ENCODE peak calls at places on chromosomes 12 and 14, in seven cellular contexts. J is mucosa of descending colon, I is breast epithelium, G is dorsolateral prefrontal cortex, Y is cardiac muscle cell, K is GM23338, O is progenitor cell of endocrine pancreas. X is an unnamed sample.

GRCh38 chr14:35849122-35849521 is 23.0 kb downstream of the BRMS1L start:
- DNase-seq in J (no peak), I (no peak), G (no peak), Y (no peak), K (no peak), O (no peak), X (no peak)

GRCh38 chr12:1779783-1780182 is 40.6 kb upstream of the LRTM2 start:
- DNase-seq in J (no peak), I (no peak), G (no peak), Y (no peak), K (no peak), O (no peak), X (no peak)

GRCh38 chr14:64550539-64551333 is 975 bp downstream of the PPP1R36 start:
- DNase-seq in J (no peak), I (no peak), G (no peak), Y (no peak), K (no peak), O (no peak), X (no peak)

GRCh38 chr12:109879332-109880048 is 851 bp downstream of the GLTP start:
- DNase-seq in J (no peak), I (no peak), G (no peak), Y (peak), K (peak), O (no peak), X (no peak)

GRCh38 chr14:76985540-76986260 is 42.8 kb downstream of the IRF2BPL start:
- DNase-seq in J (no peak), I (no peak), G (no peak), Y (no peak), K (no peak), O (no peak), X (no peak)

GRCh38 chr12:93333054-93333453 is 44.7 kb upstream of the NUDT4 start:
- DNase-seq in J (no peak), I (no peak), G (no peak), Y (no peak), K (no peak), O (no peak), X (no peak)

GRCh38 chr12:108806921-108807320 is 50.5 kb downstream of the SSH1 start:
- DNase-seq in J (no peak), I (no peak), G (peak), Y (no peak), K (no peak), O (no peak), X (no peak)

GRCh38 chr12:108888031-108888430 is 8.1 kb downstream of the DAO start:
- DNase-seq in J (no peak), I (no peak), G (no peak), Y (no peak), K (no peak), O (no peak), X (no peak)

GRCh38 chr12:116200812-116201211 is 76.7 kb downstream of the MED13L start:
- DNase-seq in J (no peak), I (no peak), G (no peak), Y (no peak), K (no peak), O (no peak), X (no peak)

GRCh38 chr12:96578526-96579125 is 89.2 kb downstream of the CFAP54 start:
- DNase-seq in J (no peak), I (no peak), G (no peak), Y (peak), K (peak), O (no peak), X (no peak)

GRCh38 chr12:121718653-121719239 is 6.2 kb downstream of the TMEM120B start:
- DNase-seq in J (no peak), I (no peak), G (no peak), Y (no peak), K (no peak), O (no peak), X (no peak)

GRCh38 chr12:39752482-39753147 is 133.0 kb upstream of the ABCD2 start:
- DNase-seq in J (no peak), I (no peak), G (no peak), Y (no peak), K (peak), O (no peak), X (no peak)

GRCh38 chr12:82666830-82667229 is 19.9 kb upstream of the TMTC2 start:
- DNase-seq in J (no peak), I (no peak), G (no peak), Y (no peak), K (no peak), O (no peak), X (no peak)

GRCh38 chr14:95424533-95424932 is 91.9 kb downstream of the SYNE3 start:
- DNase-seq in J (no peak), I (no peak), G (no peak), Y (no peak), K (no peak), O (no peak), X (no peak)

GRCh38 chr12:89162704-89163261 is 189.5 kb downstream of the DUSP6 start:
- DNase-seq in J (no peak), I (no peak), G (no peak), Y (no peak), K (no peak), O (no peak), X (no peak)

GRCh38 chr14:92991536-92991935 is 68.6 kb downstream of the CHGA start:
- DNase-seq in J (peak), I (no peak), G (peak), Y (no peak), K (no peak), O (no peak), X (no peak)

GRCh38 chr12:62787023-62787422 is 147.9 kb downstream of the PPM1H start:
- DNase-seq in J (no peak), I (no peak), G (no peak), Y (no peak), K (no peak), O (no peak), X (no peak)

GRCh38 chr12:49288412-49288853 is 6.5 kb upstream of the PRPH start:
- DNase-seq in J (no peak), I (no peak), G (no peak), Y (peak), K (peak), O (peak), X (peak)

GRCh38 chr12:116517431-116518045 is 41.6 kb upstream of the MAP1LC3B2 start:
- DNase-seq in J (no peak), I (no peak), G (no peak), Y (no peak), K (no peak), O (no peak), X (no peak)

GRCh38 chr12:32583535-32583934 is 95.6 kb upstream of the DNM1L start:
- DNase-seq in J (no peak), I (no peak), G (no peak), Y (no peak), K (no peak), O (no peak), X (no peak)

GRCh38 chr12:3680919-3681594 is 71.9 kb downstream of the CRACR2A start:
- DNase-seq in J (peak), I (peak), G (no peak), Y (peak), K (no peak), O (no peak), X (no peak)

GRCh38 chr14:93543766-93544165 is 113.0 kb downstream of the UNC79 start:
- DNase-seq in J (no peak), I (no peak), G (no peak), Y (peak), K (peak), O (no peak), X (no peak)

GRCh38 chr14:86462193-86462592 is 932.2 kb downstream of the FLRT2 start:
- DNase-seq in J (no peak), I (no peak), G (no peak), Y (peak), K (peak), O (no peak), X (no peak)

GRCh38 chr12:116502989-116503496 is 56.1 kb upstream of the MAP1LC3B2 start:
- DNase-seq in J (no peak), I (no peak), G (no peak), Y (peak), K (no peak), O (no peak), X (no peak)

GRCh38 chr14:102225386-102225785 is 79.6 kb downstream of the MOK start:
- DNase-seq in J (no peak), I (no peak), G (no peak), Y (no peak), K (no peak), O (no peak), X (no peak)

GRCh38 chr12:4144676-4145075 is 128.9 kb upstream of the CCND2 start:
- DNase-seq in J (no peak), I (no peak), G (no peak), Y (no peak), K (no peak), O (no peak), X (no peak)

DNA sequence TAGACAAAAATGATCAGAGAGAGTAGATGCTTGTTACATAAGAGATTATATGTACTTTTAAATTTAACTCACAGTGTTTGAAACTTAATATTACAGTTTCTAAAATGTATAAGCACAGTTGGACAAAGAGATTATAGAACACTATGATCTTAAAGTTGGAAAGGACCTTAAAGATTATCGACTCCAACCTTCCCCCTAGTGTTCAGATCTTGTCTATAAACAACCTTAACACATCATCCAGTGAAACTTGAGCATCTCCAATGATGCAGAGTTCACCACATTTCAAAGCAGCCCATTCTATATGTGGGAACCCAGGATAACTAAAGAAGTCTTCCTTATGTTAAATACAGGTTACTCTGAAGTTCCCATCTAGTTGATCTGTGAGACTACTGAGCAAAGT is 480.8 kb downstream of the RMST start:
- DNase-seq in J (no peak), I (no peak), G (no peak), Y (no peak), K (peak), O (no peak), X (no peak)
- TF ChIP-seq CTCF in J (no peak), I (no peak), G (no peak), Y (no peak), K (peak), O (peak), X (no peak)

GRCh38 chr12:53118771-53119300 is 15.6 kb downstream of the SOAT2 start:
- DNase-seq in J (no peak), I (no peak), G (no peak), Y (no peak), K (no peak), O (no peak), X (no peak)

GRCh38 chr12:53115891-53116675 is 12.8 kb downstream of the SOAT2 start:
- DNase-seq in J (no peak), I (no peak), G (no peak), Y (peak), K (no peak), O (no peak), X (no peak)

GRCh38 chr12:53113307-53113706 is 10.0 kb downstream of the SOAT2 start:
- DNase-seq in J (no peak), I (no peak), G (no peak), Y (no peak), K (no peak), O (no peak), X (no peak)

GRCh38 chr12:53115112-53115890 is 12.0 kb downstream of the SOAT2 start:
- DNase-seq in J (no peak), I (no peak), G (no peak), Y (no peak), K (peak), O (no peak), X (no peak)

GRCh38 chr12:53113951-53114350 is 10.7 kb downstream of the SOAT2 start:
- DNase-seq in J (no peak), I (no peak), G (no peak), Y (no peak), K (no peak), O (no peak), X (no peak)
- TF ChIP-seq CTCF in J (no peak), I (no peak), G (no peak), Y (no peak), K (no peak), O (no peak), X (no peak)

GRCh38 chr12:132761911-132762583 is 415 bp upstream of the ANKLE2 start:
- DNase-seq in J (peak), I (peak), G (peak), Y (peak), K (peak), O (peak), X (peak)
- TF ChIP-seq CTCF in J (no peak), I (no peak), G (no peak), Y (peak), K (no peak), O (peak), X (no peak)

GRCh38 chr14:33386140-33386539 is 447.5 kb downstream of the NPAS3 start:
- DNase-seq in J (no peak), I (no peak), G (no peak), Y (no peak), K (no peak), O (no peak), X (no peak)
- TF ChIP-seq CTCF in J (no peak), I (no peak), G (no peak), Y (no peak), K (no peak), O (no peak), X (no peak)

DNA sequence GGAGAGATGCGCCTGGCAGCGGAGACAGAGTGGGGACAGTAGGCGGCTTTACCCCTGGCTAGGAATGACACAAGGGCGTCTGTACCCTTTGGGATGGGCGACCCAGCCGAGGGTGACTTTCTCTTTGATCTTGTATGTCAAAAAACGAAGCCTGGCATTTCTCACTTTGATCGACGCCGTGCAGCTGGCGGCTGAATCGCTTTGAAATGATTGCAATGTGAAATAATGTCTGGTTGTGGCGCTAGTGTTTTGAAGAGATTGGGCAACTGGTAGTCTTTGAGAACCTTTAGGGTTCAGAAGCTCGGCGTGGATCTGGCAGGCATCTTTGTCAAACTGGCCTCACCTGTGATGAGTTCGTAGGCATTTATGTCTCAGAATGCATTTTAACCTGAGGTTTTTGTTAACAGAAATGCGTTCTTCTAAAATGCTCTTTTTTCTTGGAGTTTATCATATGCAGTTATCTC is 992 bp downstream of the ATF1 start:
- DNase-seq in J (no peak), I (no peak), G (no peak), Y (peak), K (no peak), O (peak), X (no peak)
- TF ChIP-seq CTCF in J (no peak), I (no peak), G (no peak), Y (no peak), K (no peak), O (no peak), X (no peak)

DNA sequence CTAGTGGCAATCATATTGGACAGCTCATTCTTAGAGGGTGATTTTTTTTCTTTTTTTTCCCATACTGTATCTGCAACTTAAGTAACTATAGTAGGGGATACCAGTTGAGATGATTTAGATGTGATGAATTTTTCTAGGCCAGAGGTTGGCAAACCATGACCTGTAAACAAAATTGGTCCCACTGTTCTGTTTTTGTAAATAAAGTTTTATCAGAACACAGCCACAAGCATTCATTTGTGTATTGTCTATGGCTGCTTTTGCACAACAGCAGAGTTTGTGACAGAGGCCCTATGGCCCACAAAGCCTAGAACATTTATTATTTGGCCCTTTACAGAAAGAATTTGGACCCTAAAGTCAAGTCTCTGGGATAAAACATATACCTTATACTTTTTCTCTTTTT is 11.4 kb downstream of the ARF6 start:
- DNase-seq in J (no peak), I (no peak), G (no peak), Y (no peak), K (no peak), O (no peak), X (no peak)
- TF ChIP-seq CTCF in J (no peak), I (no peak), G (no peak), Y (no peak), K (no peak), O (no peak), X (no peak)

GRCh38 chr14:38210587-38211257 is 3.0 kb downstream of the SSTR1 start:
- DNase-seq in J (no peak), I (no peak), G (no peak), Y (peak), K (peak), O (peak), X (no peak)
- TF ChIP-seq CTCF in J (no peak), I (no peak), G (no peak), Y (peak), K (peak), O (peak), X (no peak)

GRCh38 chr14:63212209-63212608 is 8.0 kb downstream of the RHOJ start:
- DNase-seq in J (no peak), I (no peak), G (no peak), Y (no peak), K (no peak), O (no peak), X (no peak)
- TF ChIP-seq CTCF in J (no peak), I (no peak), G (no peak), Y (peak), K (peak), O (peak), X (no peak)

DNA sequence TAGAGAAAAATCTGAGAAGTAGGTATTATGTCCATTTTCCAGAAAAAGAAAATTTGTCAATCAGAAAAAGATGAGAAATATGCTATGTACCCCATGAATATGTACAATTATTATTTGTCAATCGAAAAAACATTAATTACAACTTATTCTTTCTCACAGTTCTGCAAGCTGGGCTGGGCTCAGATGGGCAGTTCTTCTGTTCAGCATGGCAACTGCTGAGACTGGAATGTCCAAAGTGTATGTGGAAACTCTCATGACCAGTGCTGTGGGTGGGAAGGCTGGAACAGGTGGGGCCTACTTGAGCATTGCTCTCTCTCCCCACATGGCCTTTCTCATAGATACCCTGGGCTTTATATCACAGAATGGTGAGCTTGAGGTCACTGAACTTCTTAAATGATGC is 450.3 kb upstream of the TBX3 start:
- DNase-seq in J (no peak), I (no peak), G (no peak), Y (no peak), K (no peak), O (no peak), X (no peak)
- TF ChIP-seq CTCF in J (no peak), I (no peak), G (no peak), Y (no peak), K (no peak), O (no peak), X (no peak)